ENCODE peak calls at places on chromosomes 2 and 18, in eight cellular contexts. One of them, this sample, is unnamed.

GRCh38 chr2:86039178-86039962 is 66.3 kb downstream of the POLR1A start:
- DNase-seq in NCI-H774: no peak
- DNase-seq in lower lobe of right lung: no peak
- DNase-seq in uterus: no peak
- DNase-seq in RPMI7951: no peak
- DNase-seq in DMS153: no peak
- DNase-seq in GM13976: no peak
- DNase-seq in HS-5: no peak
- DNase-seq in this sample: no peak

GRCh38 chr18:9743200-9744016 is 35.3 kb downstream of the RAB31 start:
- DNase-seq in NCI-H774: no peak
- DNase-seq in lower lobe of right lung: no peak
- DNase-seq in uterus: peak
- DNase-seq in RPMI7951: peak
- DNase-seq in DMS153: no peak
- DNase-seq in GM13976: no peak
- DNase-seq in HS-5: peak
- DNase-seq in this sample: no peak

GRCh38 chr18:49612515-49613033 is 50.7 kb downstream of the LIPG start:
- DNase-seq in NCI-H774: no peak
- DNase-seq in lower lobe of right lung: no peak
- DNase-seq in uterus: no peak
- DNase-seq in RPMI7951: no peak
- DNase-seq in DMS153: no peak
- DNase-seq in GM13976: peak
- DNase-seq in HS-5: no peak
- DNase-seq in this sample: no peak

GRCh38 chr2:24970483-24971299 is 1.1 kb downstream of the DNAJC27 start:
- DNase-seq in NCI-H774: no peak
- DNase-seq in lower lobe of right lung: no peak
- DNase-seq in uterus: peak
- DNase-seq in RPMI7951: peak
- DNase-seq in DMS153: no peak
- DNase-seq in GM13976: no peak
- DNase-seq in HS-5: peak
- DNase-seq in this sample: peak

GRCh38 chr2:20682166-20682565 is 15.2 kb downstream of the GDF7 start:
- DNase-seq in NCI-H774: no peak
- DNase-seq in lower lobe of right lung: no peak
- DNase-seq in uterus: no peak
- DNase-seq in RPMI7951: no peak
- DNase-seq in DMS153: no peak
- DNase-seq in GM13976: no peak
- DNase-seq in HS-5: no peak
- DNase-seq in this sample: no peak

GRCh38 chr2:237786936-237787335 is 11.6 kb upstream of the RBM44 start:
- DNase-seq in NCI-H774: no peak
- DNase-seq in lower lobe of right lung: no peak
- DNase-seq in uterus: no peak
- DNase-seq in RPMI7951: no peak
- DNase-seq in DMS153: no peak
- DNase-seq in GM13976: no peak
- DNase-seq in HS-5: no peak
- DNase-seq in this sample: no peak

GRCh38 chr2:176535480-176536113 is 266.4 kb downstream of the MTX2 start:
- DNase-seq in NCI-H774: peak
- DNase-seq in lower lobe of right lung: no peak
- DNase-seq in uterus: no peak
- DNase-seq in RPMI7951: no peak
- DNase-seq in DMS153: peak
- DNase-seq in GM13976: no peak
- DNase-seq in HS-5: no peak
- DNase-seq in this sample: peak

GRCh38 chr2:8433390-8433789 is 248.5 kb upstream of the ID2 start:
- DNase-seq in NCI-H774: no peak
- DNase-seq in lower lobe of right lung: no peak
- DNase-seq in uterus: no peak
- DNase-seq in RPMI7951: no peak
- DNase-seq in DMS153: no peak
- DNase-seq in GM13976: no peak
- DNase-seq in HS-5: no peak
- DNase-seq in this sample: no peak

GRCh38 chr2:217166241-217166640 is 306.4 kb upstream of the TNP1 start:
- DNase-seq in NCI-H774: peak
- DNase-seq in lower lobe of right lung: no peak
- DNase-seq in uterus: no peak
- DNase-seq in RPMI7951: peak
- DNase-seq in DMS153: peak
- DNase-seq in GM13976: no peak
- DNase-seq in HS-5: peak
- DNase-seq in this sample: peak

GRCh38 chr18:74069178-74070050 is 78.2 kb downstream of the FBXO15 start:
- DNase-seq in NCI-H774: no peak
- DNase-seq in lower lobe of right lung: no peak
- DNase-seq in uterus: no peak
- DNase-seq in RPMI7951: no peak
- DNase-seq in DMS153: no peak
- DNase-seq in GM13976: no peak
- DNase-seq in HS-5: no peak
- DNase-seq in this sample: no peak

GRCh38 chr2:236861196-236861875 is 224.4 kb upstream of the COPS8 start:
- DNase-seq in NCI-H774: no peak
- DNase-seq in lower lobe of right lung: no peak
- DNase-seq in uterus: no peak
- DNase-seq in RPMI7951: no peak
- DNase-seq in DMS153: no peak
- DNase-seq in GM13976: no peak
- DNase-seq in HS-5: no peak
- DNase-seq in this sample: no peak

GRCh38 chr2:99698896-99699295 is 209.1 kb upstream of the REV1 start:
- DNase-seq in NCI-H774: no peak
- DNase-seq in lower lobe of right lung: no peak
- DNase-seq in uterus: no peak
- DNase-seq in RPMI7951: peak
- DNase-seq in DMS153: no peak
- DNase-seq in GM13976: no peak
- DNase-seq in HS-5: peak
- DNase-seq in this sample: no peak

GRCh38 chr2:50952596-50952995 is 79.3 kb downstream of the NRXN1 start:
- DNase-seq in NCI-H774: no peak
- DNase-seq in lower lobe of right lung: no peak
- DNase-seq in uterus: no peak
- DNase-seq in RPMI7951: no peak
- DNase-seq in DMS153: no peak
- DNase-seq in GM13976: no peak
- DNase-seq in HS-5: peak
- DNase-seq in this sample: no peak

GRCh38 chr2:122031544-122032263 is 276.3 kb downstream of the TSN start:
- DNase-seq in NCI-H774: no peak
- DNase-seq in lower lobe of right lung: no peak
- DNase-seq in uterus: no peak
- DNase-seq in RPMI7951: peak
- DNase-seq in DMS153: no peak
- DNase-seq in GM13976: no peak
- DNase-seq in HS-5: no peak
- DNase-seq in this sample: peak

GRCh38 chr2:109377976-109378375 is 235.8 kb downstream of the SEPTIN10 start:
- DNase-seq in NCI-H774: no peak
- DNase-seq in lower lobe of right lung: no peak
- DNase-seq in uterus: peak
- DNase-seq in RPMI7951: no peak
- DNase-seq in DMS153: no peak
- DNase-seq in GM13976: no peak
- DNase-seq in HS-5: no peak
- DNase-seq in this sample: no peak

GRCh38 chr18:73848656-73849055 is 299.0 kb downstream of the FBXO15 start:
- DNase-seq in NCI-H774: no peak
- DNase-seq in lower lobe of right lung: no peak
- DNase-seq in uterus: no peak
- DNase-seq in RPMI7951: peak
- DNase-seq in DMS153: no peak
- DNase-seq in GM13976: no peak
- DNase-seq in HS-5: peak
- DNase-seq in this sample: no peak

GRCh38 chr2:169066817-169067356 is 2.5 kb upstream of the DHRS9 start:
- DNase-seq in NCI-H774: no peak
- DNase-seq in lower lobe of right lung: no peak
- DNase-seq in uterus: no peak
- DNase-seq in RPMI7951: no peak
- DNase-seq in DMS153: no peak
- DNase-seq in GM13976: no peak
- DNase-seq in HS-5: no peak
- DNase-seq in this sample: no peak

GRCh38 chr18:45645610-45646009 is 30.3 kb downstream of the SLC14A2 start:
- DNase-seq in NCI-H774: no peak
- DNase-seq in lower lobe of right lung: no peak
- DNase-seq in uterus: no peak
- DNase-seq in RPMI7951: no peak
- DNase-seq in DMS153: no peak
- DNase-seq in GM13976: no peak
- DNase-seq in HS-5: no peak
- DNase-seq in this sample: no peak

GRCh38 chr2:88603146-88603545 is 24.1 kb downstream of the EIF2AK3 start:
- DNase-seq in NCI-H774: no peak
- DNase-seq in lower lobe of right lung: no peak
- DNase-seq in uterus: no peak
- DNase-seq in RPMI7951: peak
- DNase-seq in DMS153: no peak
- DNase-seq in GM13976: no peak
- DNase-seq in HS-5: no peak
- DNase-seq in this sample: no peak

GRCh38 chr2:218028562-218029348 is 26.0 kb upstream of the TNS1 start:
- DNase-seq in NCI-H774: no peak
- DNase-seq in lower lobe of right lung: no peak
- DNase-seq in uterus: peak
- DNase-seq in RPMI7951: no peak
- DNase-seq in DMS153: no peak
- DNase-seq in GM13976: no peak
- DNase-seq in HS-5: no peak
- DNase-seq in this sample: no peak

GRCh38 chr2:8137801-8138200 is 544.1 kb upstream of the ID2 start:
- DNase-seq in NCI-H774: no peak
- DNase-seq in lower lobe of right lung: no peak
- DNase-seq in uterus: no peak
- DNase-seq in RPMI7951: no peak
- DNase-seq in DMS153: no peak
- DNase-seq in GM13976: no peak
- DNase-seq in HS-5: no peak
- DNase-seq in this sample: no peak

GRCh38 chr18:39825485-39825884 is 2129.5 kb upstream of the PIK3C3 start:
- DNase-seq in NCI-H774: no peak
- DNase-seq in lower lobe of right lung: no peak
- DNase-seq in uterus: no peak
- DNase-seq in RPMI7951: peak
- DNase-seq in DMS153: peak
- DNase-seq in GM13976: no peak
- DNase-seq in HS-5: no peak
- DNase-seq in this sample: no peak

GRCh38 chr2:203811491-203812221 is 55.9 kb upstream of the CTLA4 start:
- DNase-seq in NCI-H774: no peak
- DNase-seq in lower lobe of right lung: peak
- DNase-seq in uterus: peak
- DNase-seq in RPMI7951: peak
- DNase-seq in DMS153: no peak
- DNase-seq in GM13976: no peak
- DNase-seq in HS-5: peak
- DNase-seq in this sample: no peak

GRCh38 chr2:159755788-159756187 is 42.2 kb downstream of the CD302 start:
- DNase-seq in NCI-H774: no peak
- DNase-seq in lower lobe of right lung: no peak
- DNase-seq in uterus: no peak
- DNase-seq in RPMI7951: peak
- DNase-seq in DMS153: no peak
- DNase-seq in GM13976: no peak
- DNase-seq in HS-5: no peak
- DNase-seq in this sample: no peak

GRCh38 chr2:120901213-120901612 is 165.5 kb downstream of the GLI2 start:
- DNase-seq in NCI-H774: no peak
- DNase-seq in lower lobe of right lung: peak
- DNase-seq in uterus: no peak
- DNase-seq in RPMI7951: no peak
- DNase-seq in DMS153: no peak
- DNase-seq in GM13976: no peak
- DNase-seq in HS-5: no peak
- DNase-seq in this sample: no peak

GRCh38 chr2:187150667-187151066 is 297.4 kb downstream of the CALCRL start:
- DNase-seq in NCI-H774: no peak
- DNase-seq in lower lobe of right lung: no peak
- DNase-seq in uterus: no peak
- DNase-seq in RPMI7951: no peak
- DNase-seq in DMS153: no peak
- DNase-seq in GM13976: no peak
- DNase-seq in HS-5: no peak
- DNase-seq in this sample: no peak

GRCh38 chr2:109529532-109530449 is 84.0 kb downstream of the SEPTIN10 start:
- DNase-seq in NCI-H774: no peak
- DNase-seq in lower lobe of right lung: no peak
- DNase-seq in uterus: no peak
- DNase-seq in RPMI7951: no peak
- DNase-seq in DMS153: no peak
- DNase-seq in GM13976: no peak
- DNase-seq in HS-5: no peak
- DNase-seq in this sample: no peak

GRCh38 chr2:70354264-70354949 is 52.5 kb upstream of the FAM136A start:
- DNase-seq in NCI-H774: no peak
- DNase-seq in lower lobe of right lung: no peak
- DNase-seq in uterus: no peak
- DNase-seq in RPMI7951: peak
- DNase-seq in DMS153: no peak
- DNase-seq in GM13976: no peak
- DNase-seq in HS-5: no peak
- DNase-seq in this sample: no peak

GRCh38 chr2:28545590-28546195 is 49.8 kb downstream of the PLB1 start:
- DNase-seq in NCI-H774: no peak
- DNase-seq in lower lobe of right lung: no peak
- DNase-seq in uterus: no peak
- DNase-seq in RPMI7951: no peak
- DNase-seq in DMS153: no peak
- DNase-seq in GM13976: no peak
- DNase-seq in HS-5: no peak
- DNase-seq in this sample: no peak

GRCh38 chr2:65056990-65057375 is 767 bp downstream of the CEP68 start:
- DNase-seq in NCI-H774: no peak
- DNase-seq in lower lobe of right lung: no peak
- DNase-seq in uterus: no peak
- DNase-seq in RPMI7951: no peak
- DNase-seq in DMS153: no peak
- DNase-seq in GM13976: no peak
- DNase-seq in HS-5: no peak
- DNase-seq in this sample: no peak

GRCh38 chr2:210389856-210390255 is 74.9 kb upstream of the MYL1 start:
- DNase-seq in NCI-H774: no peak
- DNase-seq in lower lobe of right lung: peak
- DNase-seq in uterus: no peak
- DNase-seq in RPMI7951: no peak
- DNase-seq in DMS153: no peak
- DNase-seq in GM13976: no peak
- DNase-seq in HS-5: no peak
- DNase-seq in this sample: no peak

GRCh38 chr2:46508734-46509133 is 29.4 kb downstream of the TMEM247 start:
- DNase-seq in NCI-H774: no peak
- DNase-seq in lower lobe of right lung: no peak
- DNase-seq in uterus: no peak
- DNase-seq in RPMI7951: no peak
- DNase-seq in DMS153: no peak
- DNase-seq in GM13976: no peak
- DNase-seq in HS-5: no peak
- DNase-seq in this sample: no peak

GRCh38 chr2:72917138-72917874 is at the start of gene EMX1:
- DNase-seq in NCI-H774: peak
- DNase-seq in lower lobe of right lung: peak
- DNase-seq in uterus: no peak
- DNase-seq in RPMI7951: no peak
- DNase-seq in DMS153: peak
- DNase-seq in GM13976: peak
- DNase-seq in HS-5: no peak
- DNase-seq in this sample: peak

GRCh38 chr18:74063023-74063422 is 84.6 kb downstream of the FBXO15 start:
- DNase-seq in NCI-H774: no peak
- DNase-seq in lower lobe of right lung: no peak
- DNase-seq in uterus: no peak
- DNase-seq in RPMI7951: no peak
- DNase-seq in DMS153: no peak
- DNase-seq in GM13976: no peak
- DNase-seq in HS-5: no peak
- DNase-seq in this sample: no peak